ENCODE peak calls at places on chromosome 21, in eight cellular contexts. One of them, this sample, is unnamed.

GRCh38 chr21:25887166-25887565 is 152.4 kb downstream of the GABPA start:
- DNase-seq in PC-3: peak; percentile 19
- DNase-seq in Panc1: no peak
- DNase-seq in MM.1S: no peak
- DNase-seq in lower leg skin: no peak
- DNase-seq in kidney epithelial cell: no peak
- DNase-seq in prostate gland: no peak
- DNase-seq in psoas muscle: no peak
- DNase-seq in this sample: no peak

GRCh38 chr21:35843911-35844667 is 216.2 kb downstream of the SETD4 start:
- DNase-seq in PC-3: no peak
- DNase-seq in Panc1: no peak
- DNase-seq in MM.1S: no peak
- DNase-seq in lower leg skin: peak; percentile 87
- DNase-seq in kidney epithelial cell: no peak
- DNase-seq in prostate gland: no peak
- DNase-seq in psoas muscle: peak; percentile 56
- DNase-seq in this sample: no peak

GRCh38 chr21:41410767-41411448 is 15.1 kb upstream of the MX1 start:
- DNase-seq in PC-3: no peak
- DNase-seq in Panc1: no peak
- DNase-seq in MM.1S: no peak
- DNase-seq in lower leg skin: peak; percentile 65
- DNase-seq in kidney epithelial cell: no peak
- DNase-seq in prostate gland: no peak
- DNase-seq in psoas muscle: no peak
- DNase-seq in this sample: no peak

GRCh38 chr21:31092867-31093266 is 54.6 kb upstream of the KRTAP19-8 start:
- DNase-seq in PC-3: no peak
- DNase-seq in Panc1: no peak
- DNase-seq in MM.1S: no peak
- DNase-seq in lower leg skin: no peak
- DNase-seq in kidney epithelial cell: no peak
- DNase-seq in prostate gland: no peak
- DNase-seq in psoas muscle: no peak
- DNase-seq in this sample: no peak

GRCh38 chr21:42308914-42309752 is 6.1 kb downstream of the TFF3 start:
- DNase-seq in PC-3: peak; percentile 49
- DNase-seq in Panc1: no peak
- DNase-seq in MM.1S: peak; percentile 32
- DNase-seq in lower leg skin: peak; percentile 60
- DNase-seq in kidney epithelial cell: no peak
- DNase-seq in prostate gland: no peak
- DNase-seq in psoas muscle: no peak
- DNase-seq in this sample: no peak

GRCh38 chr21:22342855-22343254 is 1344.6 kb downstream of the NCAM2 start:
- DNase-seq in PC-3: no peak
- DNase-seq in Panc1: no peak
- DNase-seq in MM.1S: peak; percentile 28
- DNase-seq in lower leg skin: no peak
- DNase-seq in kidney epithelial cell: no peak
- DNase-seq in prostate gland: no peak
- DNase-seq in psoas muscle: no peak
- DNase-seq in this sample: no peak

GRCh38 chr21:23452384-23453083 is 2154.7 kb downstream of the MRPL39 start:
- DNase-seq in PC-3: peak; percentile 13
- DNase-seq in Panc1: peak; percentile 13
- DNase-seq in MM.1S: peak; percentile 68
- DNase-seq in lower leg skin: no peak
- DNase-seq in kidney epithelial cell: peak; percentile 9
- DNase-seq in prostate gland: no peak
- DNase-seq in psoas muscle: no peak
- DNase-seq in this sample: no peak

GRCh38 chr21:45876381-45877159 is 105.0 kb upstream of the COL6A1 start:
- DNase-seq in PC-3: no peak
- DNase-seq in Panc1: no peak
- DNase-seq in MM.1S: no peak
- DNase-seq in lower leg skin: no peak
- DNase-seq in kidney epithelial cell: no peak
- DNase-seq in prostate gland: no peak
- DNase-seq in psoas muscle: peak; percentile 43
- DNase-seq in this sample: no peak

GRCh38 chr21:19874521-19874920 is 1123.7 kb upstream of the NCAM2 start:
- DNase-seq in PC-3: no peak
- DNase-seq in Panc1: no peak
- DNase-seq in MM.1S: no peak
- DNase-seq in lower leg skin: no peak
- DNase-seq in kidney epithelial cell: no peak
- DNase-seq in prostate gland: no peak
- DNase-seq in psoas muscle: no peak
- DNase-seq in this sample: no peak

GRCh38 chr21:21246007-21246406 is 247.8 kb downstream of the NCAM2 start:
- DNase-seq in PC-3: no peak
- DNase-seq in Panc1: no peak
- DNase-seq in MM.1S: no peak
- DNase-seq in lower leg skin: no peak
- DNase-seq in kidney epithelial cell: no peak
- DNase-seq in prostate gland: no peak
- DNase-seq in psoas muscle: no peak
- DNase-seq in this sample: no peak

GRCh38 chr21:36377391-36377842 is 7.8 kb upstream of the CHAF1B start:
- DNase-seq in PC-3: no peak
- DNase-seq in Panc1: no peak
- DNase-seq in MM.1S: no peak
- DNase-seq in lower leg skin: no peak
- DNase-seq in kidney epithelial cell: no peak
- DNase-seq in prostate gland: peak; percentile 14
- DNase-seq in psoas muscle: peak; percentile 59
- DNase-seq in this sample: no peak

GRCh38 chr21:22319435-22319834 is 1321.2 kb downstream of the NCAM2 start:
- DNase-seq in PC-3: no peak
- DNase-seq in Panc1: no peak
- DNase-seq in MM.1S: no peak
- DNase-seq in lower leg skin: no peak
- DNase-seq in kidney epithelial cell: no peak
- DNase-seq in prostate gland: no peak
- DNase-seq in psoas muscle: no peak
- DNase-seq in this sample: no peak

GRCh38 chr21:27076035-27076434 is 109.1 kb upstream of the ADAMTS5 start:
- DNase-seq in PC-3: no peak
- DNase-seq in Panc1: no peak
- DNase-seq in MM.1S: no peak
- DNase-seq in lower leg skin: no peak
- DNase-seq in kidney epithelial cell: no peak
- DNase-seq in prostate gland: no peak
- DNase-seq in psoas muscle: no peak
- DNase-seq in this sample: no peak

GRCh38 chr21:16424331-16424749 is 694.6 kb downstream of the USP25 start:
- DNase-seq in PC-3: no peak
- DNase-seq in Panc1: no peak
- DNase-seq in MM.1S: no peak
- DNase-seq in lower leg skin: no peak
- DNase-seq in kidney epithelial cell: no peak
- DNase-seq in prostate gland: no peak
- DNase-seq in psoas muscle: no peak
- DNase-seq in this sample: no peak

GRCh38 chr21:16037386-16037785 is 307.6 kb downstream of the USP25 start:
- DNase-seq in PC-3: peak; percentile 7
- DNase-seq in Panc1: no peak
- DNase-seq in MM.1S: no peak
- DNase-seq in lower leg skin: no peak
- DNase-seq in kidney epithelial cell: peak; percentile 37
- DNase-seq in prostate gland: no peak
- DNase-seq in psoas muscle: no peak
- DNase-seq in this sample: no peak

GRCh38 chr21:21624674-21625073 is 626.5 kb downstream of the NCAM2 start:
- DNase-seq in PC-3: no peak
- DNase-seq in Panc1: no peak
- DNase-seq in MM.1S: no peak
- DNase-seq in lower leg skin: no peak
- DNase-seq in kidney epithelial cell: no peak
- DNase-seq in prostate gland: no peak
- DNase-seq in psoas muscle: no peak
- DNase-seq in this sample: no peak

GRCh38 chr21:38787461-38788274 is 18.1 kb upstream of the ETS2 start:
- DNase-seq in PC-3: peak; percentile 99
- DNase-seq in Panc1: no peak
- DNase-seq in MM.1S: no peak
- DNase-seq in lower leg skin: no peak
- DNase-seq in kidney epithelial cell: peak; percentile 92
- DNase-seq in prostate gland: peak; percentile 83
- DNase-seq in psoas muscle: no peak
- DNase-seq in this sample: peak; percentile 68
- H3K4me3 ChIP-seq in PC-3: peak overlapping the region; percentile 54
- H3K4me3 ChIP-seq in Panc1: peak overlapping the region; percentile 9
- H3K4me3 ChIP-seq in MM.1S: no peak overlapping the region
- H3K4me3 ChIP-seq in lower leg skin: no peak overlapping the region
- H3K4me3 ChIP-seq in kidney epithelial cell: no peak overlapping the region
- H3K4me3 ChIP-seq in prostate gland: no peak overlapping the region
- H3K4me3 ChIP-seq in psoas muscle: no peak overlapping the region
- H3K4me3 ChIP-seq in this sample: no peak overlapping the region

DNA sequence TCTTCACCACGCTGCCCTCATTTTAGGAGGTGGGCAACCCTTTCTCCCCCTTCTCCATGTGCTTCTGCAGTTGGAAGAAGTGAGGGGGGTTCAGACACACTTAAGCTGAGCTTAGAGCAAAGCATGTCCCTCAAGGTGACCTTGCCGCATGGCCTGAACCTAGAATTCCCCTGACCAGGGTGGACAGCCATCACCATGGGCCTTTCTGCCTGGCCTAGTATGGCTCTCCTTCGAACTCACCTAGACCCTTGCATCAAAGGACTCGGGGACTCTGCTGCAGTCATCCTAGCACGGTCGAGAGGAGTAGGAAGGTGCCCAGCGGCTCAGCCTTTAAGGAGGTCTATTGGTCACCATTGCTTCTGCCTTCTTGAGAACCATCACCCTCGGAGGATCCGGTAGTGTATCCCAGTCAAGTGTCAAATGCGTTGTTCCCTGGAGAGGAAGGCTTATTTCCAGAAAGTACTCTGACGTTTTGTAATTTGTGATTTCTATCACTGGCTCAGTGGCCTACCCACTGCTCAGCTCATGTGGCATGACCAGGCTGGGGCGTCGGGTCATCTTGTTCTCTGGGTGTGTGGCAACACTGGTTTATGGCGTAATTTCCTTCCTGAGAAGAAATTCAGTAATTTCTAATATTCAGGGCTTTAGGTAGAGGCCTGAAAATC is at the start of gene KCNE1:
- DNase-seq in PC-3: no peak
- DNase-seq in Panc1: no peak
- DNase-seq in MM.1S: no peak
- DNase-seq in lower leg skin: no peak
- DNase-seq in kidney epithelial cell: no peak
- DNase-seq in prostate gland: no peak
- DNase-seq in psoas muscle: no peak
- DNase-seq in this sample: no peak
- H3K4me3 ChIP-seq in PC-3: no peak within 1 kb of the TSS
- H3K4me3 ChIP-seq in Panc1: no peak within 1 kb of the TSS
- H3K4me3 ChIP-seq in MM.1S: no peak within 1 kb of the TSS
- H3K4me3 ChIP-seq in lower leg skin: no peak within 1 kb of the TSS
- H3K4me3 ChIP-seq in kidney epithelial cell: no peak within 1 kb of the TSS
- H3K4me3 ChIP-seq in prostate gland: no peak within 1 kb of the TSS
- H3K4me3 ChIP-seq in psoas muscle: no peak within 1 kb of the TSS
- H3K4me3 ChIP-seq in this sample: no peak within 1 kb of the TSS

GRCh38 chr21:29208666-29209059 is 78.2 kb downstream of the MAP3K7CL start:
- DNase-seq in PC-3: peak; percentile 78
- DNase-seq in Panc1: no peak
- DNase-seq in MM.1S: no peak
- DNase-seq in lower leg skin: no peak
- DNase-seq in kidney epithelial cell: no peak
- DNase-seq in prostate gland: no peak
- DNase-seq in psoas muscle: no peak
- DNase-seq in this sample: no peak
- H3K4me3 ChIP-seq in PC-3: no peak overlapping the region
- H3K4me3 ChIP-seq in Panc1: no peak overlapping the region
- H3K4me3 ChIP-seq in MM.1S: no peak overlapping the region
- H3K4me3 ChIP-seq in lower leg skin: no peak overlapping the region
- H3K4me3 ChIP-seq in kidney epithelial cell: no peak overlapping the region
- H3K4me3 ChIP-seq in prostate gland: no peak overlapping the region
- H3K4me3 ChIP-seq in psoas muscle: no peak overlapping the region
- H3K4me3 ChIP-seq in this sample: no peak overlapping the region

GRCh38 chr21:44518684-44519083 is 21.3 kb downstream of the KRTAP10-1 start:
- DNase-seq in PC-3: no peak
- DNase-seq in Panc1: no peak
- DNase-seq in MM.1S: no peak
- DNase-seq in lower leg skin: no peak
- DNase-seq in kidney epithelial cell: no peak
- DNase-seq in prostate gland: no peak
- DNase-seq in psoas muscle: peak; percentile 13
- DNase-seq in this sample: no peak

GRCh38 chr21:44516828-44517174 is 23.2 kb downstream of the KRTAP10-1 start:
- DNase-seq in PC-3: no peak
- DNase-seq in Panc1: no peak
- DNase-seq in MM.1S: no peak
- DNase-seq in lower leg skin: no peak
- DNase-seq in kidney epithelial cell: no peak
- DNase-seq in prostate gland: no peak
- DNase-seq in psoas muscle: peak; percentile 12
- DNase-seq in this sample: no peak

GRCh38 chr21:44515359-44516165 is 24.4 kb downstream of the KRTAP10-1 start:
- DNase-seq in PC-3: no peak
- DNase-seq in Panc1: no peak
- DNase-seq in MM.1S: no peak
- DNase-seq in lower leg skin: no peak
- DNase-seq in kidney epithelial cell: no peak
- DNase-seq in prostate gland: no peak
- DNase-seq in psoas muscle: peak; percentile 29
- DNase-seq in this sample: no peak

GRCh38 chr21:44516342-44516741 is 23.7 kb downstream of the KRTAP10-1 start:
- DNase-seq in PC-3: no peak
- DNase-seq in Panc1: no peak
- DNase-seq in MM.1S: no peak
- DNase-seq in lower leg skin: no peak
- DNase-seq in kidney epithelial cell: no peak
- DNase-seq in prostate gland: no peak
- DNase-seq in psoas muscle: peak; percentile 32
- DNase-seq in this sample: no peak

DNA sequence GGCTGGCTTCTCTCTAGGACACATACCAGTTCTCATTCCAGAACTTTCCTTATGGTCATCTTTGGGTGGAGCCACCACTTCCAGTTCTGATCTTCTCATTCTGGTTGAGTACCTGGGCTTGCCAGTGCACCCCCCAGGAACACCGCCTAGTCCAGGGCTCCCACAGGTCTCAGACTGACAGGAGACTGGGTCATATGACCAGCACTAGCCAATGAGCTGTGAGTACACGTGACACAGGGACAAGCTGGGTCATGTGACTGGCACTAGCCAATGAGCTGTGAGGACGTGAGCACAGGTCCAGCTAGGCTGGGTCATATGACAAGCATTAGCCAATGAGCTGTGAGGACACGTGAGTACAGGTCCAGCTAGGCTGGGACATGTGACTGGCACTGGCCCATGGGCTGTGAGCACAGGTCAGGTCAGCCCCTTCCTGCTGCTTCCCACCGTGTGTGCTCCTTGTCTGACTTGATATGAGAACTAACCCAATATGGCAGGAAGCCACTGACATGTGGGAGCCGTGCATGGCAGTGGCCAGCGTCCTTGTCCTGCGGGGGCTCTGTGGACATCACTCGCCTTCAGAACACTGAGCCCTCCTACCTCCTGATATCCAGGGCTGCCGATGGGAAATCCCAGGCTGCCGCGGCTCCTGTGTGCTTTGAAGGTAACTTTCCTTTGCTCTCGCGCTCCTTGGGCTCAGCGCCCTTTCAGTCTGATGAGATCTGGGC is 22.7 kb downstream of the KRTAP10-1 start:
- DNase-seq in PC-3: no peak
- DNase-seq in Panc1: no peak
- DNase-seq in MM.1S: peak; percentile 74
- DNase-seq in lower leg skin: no peak
- DNase-seq in kidney epithelial cell: no peak
- DNase-seq in prostate gland: no peak
- DNase-seq in psoas muscle: peak; percentile 42
- DNase-seq in this sample: no peak
- H3K4me3 ChIP-seq in PC-3: no peak overlapping the region
- H3K4me3 ChIP-seq in Panc1: peak overlapping the region; percentile 36
- H3K4me3 ChIP-seq in MM.1S: no peak overlapping the region
- H3K4me3 ChIP-seq in lower leg skin: no peak overlapping the region
- H3K4me3 ChIP-seq in kidney epithelial cell: no peak overlapping the region
- H3K4me3 ChIP-seq in prostate gland: no peak overlapping the region
- H3K4me3 ChIP-seq in psoas muscle: no peak overlapping the region
- H3K4me3 ChIP-seq in this sample: no peak overlapping the region

This sample was measured in breast epithelium.